ENCODE peak calls at places on chromosomes 5 and 9, in ten cellular contexts. One of them, this sample, is unnamed.

GRCh38 chr5:71695561-71695960 is 23.5 kb upstream of the CARTPT start:
- ATAC-seq in esophagus mucosa: no peak
- ATAC-seq in activated naive CD8-positive, alpha-beta T cell treated with anti-CD3 and anti-CD28 coated beads, Interleukin-2, amount 10 ng/mL, durations not matched to agents 7 days and 5 days: no peak
- ATAC-seq in activated T-cell treated with anti-CD3 and anti-CD28 coated beads, Interleukin-2, amount 50 U/mL, for 4 hours: no peak
- ATAC-seq in HepG2: no peak
- ATAC-seq in activated naive CD4-positive, alpha-beta T cell treated with anti-CD3 and anti-CD28 coated beads, Interleukin-2, amount 50 U/mL, for 72 hours: no peak
- ATAC-seq in A549: peak; percentile 55
- ATAC-seq in CD4-positive, alpha-beta T cell: no peak
- ATAC-seq in naive thymus-derived CD8-positive, alpha-beta T cell: no peak
- ATAC-seq in Right ventricle myocardium superior: no peak
- ATAC-seq in this sample: no peak

GRCh38 chr9:3650994-3651622 is 125.3 kb upstream of the RFX3 start:
- ATAC-seq in A549: no peak
- ATAC-seq in CD4-positive, alpha-beta T cell: no peak
- ATAC-seq in activated T-cell treated with anti-CD3 and anti-CD28 coated beads, Interleukin-2, amount 50 U/mL, for 4 hours: peak; percentile 27
- ATAC-seq in esophagus mucosa: no peak
- ATAC-seq in activated naive CD4-positive, alpha-beta T cell treated with anti-CD3 and anti-CD28 coated beads, Interleukin-2, amount 50 U/mL, for 72 hours: no peak
- ATAC-seq in Right ventricle myocardium superior: no peak
- ATAC-seq in HepG2: no peak
- ATAC-seq in naive thymus-derived CD8-positive, alpha-beta T cell: no peak
- ATAC-seq in activated naive CD8-positive, alpha-beta T cell treated with anti-CD3 and anti-CD28 coated beads, Interleukin-2, amount 10 ng/mL, durations not matched to agents 7 days and 5 days: no peak
- ATAC-seq in this sample: peak; percentile 55

GRCh38 chr5:44387911-44388310 is 1.3 kb downstream of the FGF10 start:
- ATAC-seq in esophagus mucosa: no peak
- ATAC-seq in HepG2: no peak
- ATAC-seq in naive thymus-derived CD8-positive, alpha-beta T cell: no peak
- ATAC-seq in CD4-positive, alpha-beta T cell: no peak
- ATAC-seq in activated naive CD8-positive, alpha-beta T cell treated with anti-CD3 and anti-CD28 coated beads, Interleukin-2, amount 10 ng/mL, durations not matched to agents 7 days and 5 days: no peak
- ATAC-seq in A549: no peak
- ATAC-seq in Right ventricle myocardium superior: no peak
- ATAC-seq in activated T-cell treated with anti-CD3 and anti-CD28 coated beads, Interleukin-2, amount 50 U/mL, for 4 hours: no peak
- ATAC-seq in activated naive CD4-positive, alpha-beta T cell treated with anti-CD3 and anti-CD28 coated beads, Interleukin-2, amount 50 U/mL, for 72 hours: no peak
- ATAC-seq in this sample: no peak

GRCh38 chr9:18149457-18150011 is 324.4 kb upstream of the ADAMTSL1 start:
- ATAC-seq in A549: no peak
- ATAC-seq in HepG2: no peak
- ATAC-seq in naive thymus-derived CD8-positive, alpha-beta T cell: no peak
- ATAC-seq in Right ventricle myocardium superior: no peak
- ATAC-seq in esophagus mucosa: no peak
- ATAC-seq in activated naive CD4-positive, alpha-beta T cell treated with anti-CD3 and anti-CD28 coated beads, Interleukin-2, amount 50 U/mL, for 72 hours: no peak
- ATAC-seq in activated naive CD8-positive, alpha-beta T cell treated with anti-CD3 and anti-CD28 coated beads, Interleukin-2, amount 10 ng/mL, durations not matched to agents 7 days and 5 days: no peak
- ATAC-seq in CD4-positive, alpha-beta T cell: no peak
- ATAC-seq in activated T-cell treated with anti-CD3 and anti-CD28 coated beads, Interleukin-2, amount 50 U/mL, for 4 hours: no peak
- ATAC-seq in this sample: no peak

GRCh38 chr9:69097923-69098593 is 62.5 kb downstream of the FXN start:
- ATAC-seq in activated naive CD4-positive, alpha-beta T cell treated with anti-CD3 and anti-CD28 coated beads, Interleukin-2, amount 50 U/mL, for 72 hours: no peak
- ATAC-seq in activated T-cell treated with anti-CD3 and anti-CD28 coated beads, Interleukin-2, amount 50 U/mL, for 4 hours: no peak
- ATAC-seq in esophagus mucosa: no peak
- ATAC-seq in CD4-positive, alpha-beta T cell: no peak
- ATAC-seq in HepG2: no peak
- ATAC-seq in naive thymus-derived CD8-positive, alpha-beta T cell: no peak
- ATAC-seq in Right ventricle myocardium superior: no peak
- ATAC-seq in activated naive CD8-positive, alpha-beta T cell treated with anti-CD3 and anti-CD28 coated beads, Interleukin-2, amount 10 ng/mL, durations not matched to agents 7 days and 5 days: no peak
- ATAC-seq in A549: no peak
- ATAC-seq in this sample: no peak

GRCh38 chr5:102545175-102545574 is 46.4 kb upstream of the SLCO6A1 start:
- ATAC-seq in esophagus mucosa: no peak
- ATAC-seq in HepG2: peak; percentile 100
- ATAC-seq in CD4-positive, alpha-beta T cell: no peak
- ATAC-seq in activated naive CD8-positive, alpha-beta T cell treated with anti-CD3 and anti-CD28 coated beads, Interleukin-2, amount 10 ng/mL, durations not matched to agents 7 days and 5 days: no peak
- ATAC-seq in activated naive CD4-positive, alpha-beta T cell treated with anti-CD3 and anti-CD28 coated beads, Interleukin-2, amount 50 U/mL, for 72 hours: no peak
- ATAC-seq in Right ventricle myocardium superior: no peak
- ATAC-seq in activated T-cell treated with anti-CD3 and anti-CD28 coated beads, Interleukin-2, amount 50 U/mL, for 4 hours: no peak
- ATAC-seq in naive thymus-derived CD8-positive, alpha-beta T cell: no peak
- ATAC-seq in A549: peak; percentile 94
- ATAC-seq in this sample: peak; percentile 55

GRCh38 chr5:79474416-79475173 is 39.3 kb downstream of the HOMER1 start:
- ATAC-seq in HepG2: no peak
- ATAC-seq in activated T-cell treated with anti-CD3 and anti-CD28 coated beads, Interleukin-2, amount 50 U/mL, for 4 hours: no peak
- ATAC-seq in activated naive CD8-positive, alpha-beta T cell treated with anti-CD3 and anti-CD28 coated beads, Interleukin-2, amount 10 ng/mL, durations not matched to agents 7 days and 5 days: no peak
- ATAC-seq in Right ventricle myocardium superior: peak; percentile 25
- ATAC-seq in naive thymus-derived CD8-positive, alpha-beta T cell: no peak
- ATAC-seq in CD4-positive, alpha-beta T cell: no peak
- ATAC-seq in esophagus mucosa: no peak
- ATAC-seq in activated naive CD4-positive, alpha-beta T cell treated with anti-CD3 and anti-CD28 coated beads, Interleukin-2, amount 50 U/mL, for 72 hours: no peak
- ATAC-seq in A549: no peak
- ATAC-seq in this sample: no peak

GRCh38 chr9:133420392-133420827 is 1.8 kb upstream of the ADAMTS13 start:
- ATAC-seq in naive thymus-derived CD8-positive, alpha-beta T cell: no peak
- ATAC-seq in HepG2: no peak
- ATAC-seq in activated T-cell treated with anti-CD3 and anti-CD28 coated beads, Interleukin-2, amount 50 U/mL, for 4 hours: no peak
- ATAC-seq in esophagus mucosa: no peak
- ATAC-seq in A549: no peak
- ATAC-seq in activated naive CD4-positive, alpha-beta T cell treated with anti-CD3 and anti-CD28 coated beads, Interleukin-2, amount 50 U/mL, for 72 hours: no peak
- ATAC-seq in Right ventricle myocardium superior: no peak
- ATAC-seq in CD4-positive, alpha-beta T cell: no peak
- ATAC-seq in activated naive CD8-positive, alpha-beta T cell treated with anti-CD3 and anti-CD28 coated beads, Interleukin-2, amount 10 ng/mL, durations not matched to agents 7 days and 5 days: no peak
- ATAC-seq in this sample: peak; percentile 72

GRCh38 chr9:113231701-113232100 is 10.4 kb downstream of the SLC31A1 start:
- ATAC-seq in activated T-cell treated with anti-CD3 and anti-CD28 coated beads, Interleukin-2, amount 50 U/mL, for 4 hours: no peak
- ATAC-seq in HepG2: no peak
- ATAC-seq in esophagus mucosa: no peak
- ATAC-seq in activated naive CD8-positive, alpha-beta T cell treated with anti-CD3 and anti-CD28 coated beads, Interleukin-2, amount 10 ng/mL, durations not matched to agents 7 days and 5 days: no peak
- ATAC-seq in A549: no peak
- ATAC-seq in activated naive CD4-positive, alpha-beta T cell treated with anti-CD3 and anti-CD28 coated beads, Interleukin-2, amount 50 U/mL, for 72 hours: no peak
- ATAC-seq in naive thymus-derived CD8-positive, alpha-beta T cell: no peak
- ATAC-seq in CD4-positive, alpha-beta T cell: no peak
- ATAC-seq in Right ventricle myocardium superior: no peak
- ATAC-seq in this sample: no peak

GRCh38 chr9:128689293-128689770 is 310 bp downstream of the SET start:
- ATAC-seq in activated T-cell treated with anti-CD3 and anti-CD28 coated beads, Interleukin-2, amount 50 U/mL, for 4 hours: peak; percentile 16
- ATAC-seq in activated naive CD8-positive, alpha-beta T cell treated with anti-CD3 and anti-CD28 coated beads, Interleukin-2, amount 10 ng/mL, durations not matched to agents 7 days and 5 days: peak; percentile 2
- ATAC-seq in HepG2: no peak
- ATAC-seq in CD4-positive, alpha-beta T cell: peak; percentile 18
- ATAC-seq in naive thymus-derived CD8-positive, alpha-beta T cell: peak; percentile 15
- ATAC-seq in A549: peak; percentile 6
- ATAC-seq in Right ventricle myocardium superior: peak; percentile 23
- ATAC-seq in activated naive CD4-positive, alpha-beta T cell treated with anti-CD3 and anti-CD28 coated beads, Interleukin-2, amount 50 U/mL, for 72 hours: peak; percentile 1
- ATAC-seq in esophagus mucosa: no peak
- ATAC-seq in this sample: peak; percentile 53

GRCh38 chr9:12777149-12778010 is 2.6 kb downstream of the LURAP1L start:
- ATAC-seq in CD4-positive, alpha-beta T cell: no peak
- ATAC-seq in activated T-cell treated with anti-CD3 and anti-CD28 coated beads, Interleukin-2, amount 50 U/mL, for 4 hours: no peak
- ATAC-seq in naive thymus-derived CD8-positive, alpha-beta T cell: no peak
- ATAC-seq in Right ventricle myocardium superior: no peak
- ATAC-seq in activated naive CD8-positive, alpha-beta T cell treated with anti-CD3 and anti-CD28 coated beads, Interleukin-2, amount 10 ng/mL, durations not matched to agents 7 days and 5 days: no peak
- ATAC-seq in HepG2: no peak
- ATAC-seq in activated naive CD4-positive, alpha-beta T cell treated with anti-CD3 and anti-CD28 coated beads, Interleukin-2, amount 50 U/mL, for 72 hours: no peak
- ATAC-seq in esophagus mucosa: no peak
- ATAC-seq in A549: no peak
- ATAC-seq in this sample: no peak

GRCh38 chr5:131393498-131393968 is 129.7 kb downstream of the CDC42SE2 start:
- ATAC-seq in CD4-positive, alpha-beta T cell: no peak
- ATAC-seq in HepG2: peak; percentile 20
- ATAC-seq in activated naive CD4-positive, alpha-beta T cell treated with anti-CD3 and anti-CD28 coated beads, Interleukin-2, amount 50 U/mL, for 72 hours: no peak
- ATAC-seq in naive thymus-derived CD8-positive, alpha-beta T cell: no peak
- ATAC-seq in activated T-cell treated with anti-CD3 and anti-CD28 coated beads, Interleukin-2, amount 50 U/mL, for 4 hours: no peak
- ATAC-seq in esophagus mucosa: peak; percentile 41
- ATAC-seq in A549: peak; percentile 37
- ATAC-seq in activated naive CD8-positive, alpha-beta T cell treated with anti-CD3 and anti-CD28 coated beads, Interleukin-2, amount 10 ng/mL, durations not matched to agents 7 days and 5 days: no peak
- ATAC-seq in Right ventricle myocardium superior: peak; percentile 87
- ATAC-seq in this sample: no peak

GRCh38 chr9:121249563-121249962 is 18.4 kb upstream of the GSN start:
- ATAC-seq in naive thymus-derived CD8-positive, alpha-beta T cell: no peak
- ATAC-seq in Right ventricle myocardium superior: no peak
- ATAC-seq in CD4-positive, alpha-beta T cell: no peak
- ATAC-seq in activated naive CD4-positive, alpha-beta T cell treated with anti-CD3 and anti-CD28 coated beads, Interleukin-2, amount 50 U/mL, for 72 hours: no peak
- ATAC-seq in activated T-cell treated with anti-CD3 and anti-CD28 coated beads, Interleukin-2, amount 50 U/mL, for 4 hours: no peak
- ATAC-seq in esophagus mucosa: no peak
- ATAC-seq in activated naive CD8-positive, alpha-beta T cell treated with anti-CD3 and anti-CD28 coated beads, Interleukin-2, amount 10 ng/mL, durations not matched to agents 7 days and 5 days: no peak
- ATAC-seq in A549: peak; percentile 53
- ATAC-seq in HepG2: no peak
- ATAC-seq in this sample: peak; percentile 77

GRCh38 chr5:43771611-43772031 is 168.6 kb downstream of the NNT start:
- ATAC-seq in A549: no peak
- ATAC-seq in activated naive CD4-positive, alpha-beta T cell treated with anti-CD3 and anti-CD28 coated beads, Interleukin-2, amount 50 U/mL, for 72 hours: peak; percentile 29
- ATAC-seq in activated naive CD8-positive, alpha-beta T cell treated with anti-CD3 and anti-CD28 coated beads, Interleukin-2, amount 10 ng/mL, durations not matched to agents 7 days and 5 days: no peak
- ATAC-seq in HepG2: no peak
- ATAC-seq in activated T-cell treated with anti-CD3 and anti-CD28 coated beads, Interleukin-2, amount 50 U/mL, for 4 hours: no peak
- ATAC-seq in esophagus mucosa: peak; percentile 80
- ATAC-seq in CD4-positive, alpha-beta T cell: no peak
- ATAC-seq in naive thymus-derived CD8-positive, alpha-beta T cell: no peak
- ATAC-seq in Right ventricle myocardium superior: no peak
- ATAC-seq in this sample: no peak

This sample was measured in stimulated activated memory B cell treated with anti-CD40 and anti-IgM and Interleukin-4, amounts not matched to agents 10 μg/mL and 1 μg/mL and 100 μg/mL, for 72 hours.